ENCODE peak calls at places on chromosomes 16 and 17, in seven cellular contexts. J is GM23248; W is effector memory CD4-positive, alpha-beta T cell; K is tibial artery; U is pancreas; S is astrocyte of the cerebellum; I is H7. B is an unnamed sample.

GRCh38 chr16:28136751-28137434 is 73.4 kb upstream of the GSG1L start:
- DNase-seq in W (peak; percentile 2), S (no peak), K (no peak), J (no peak), U (no peak), I (no peak), B (no peak)

GRCh38 chr16:49697631-49698030 is 158.3 kb downstream of the ZNF423 start:
- DNase-seq in S (no peak), W (no peak), J (no peak), U (no peak), K (no peak), I (no peak), B (no peak)

GRCh38 chr16:86363836-86364618 is 146.3 kb upstream of the FOXF1 start:
- DNase-seq in W (no peak), J (peak; percentile 15), S (no peak), U (no peak), I (no peak), K (no peak), B (no peak)

GRCh38 chr17:6457688-6458190 is 13.5 kb downstream of the PIMREG start:
- DNase-seq in S (no peak), W (no peak), J (no peak), U (no peak), K (no peak), I (no peak), B (no peak)

GRCh38 chr17:44581868-44582267 is 24.6 kb downstream of the FZD2 start:
- DNase-seq in K (no peak), U (no peak), J (peak; percentile 62), W (no peak), I (no peak), S (no peak), B (no peak)

GRCh38 chr16:70693231-70693671 is 7.4 kb upstream of the MTSS2 start:
- DNase-seq in W (no peak), J (peak; percentile 47), S (no peak), I (no peak), K (peak; percentile 88), U (no peak), B (no peak)

GRCh38 chr17:50462446-50462845 is 6.2 kb downstream of the CHAD start:
- DNase-seq in U (no peak), I (peak; percentile 30), S (no peak), W (no peak), J (no peak), K (no peak), B (no peak)

GRCh38 chr16:86948046-86948445 is 369.1 kb downstream of the C16orf95 start:
- DNase-seq in U (no peak), J (no peak), W (no peak), I (no peak), K (no peak), S (no peak), B (no peak)

GRCh38 chr17:39813631-39814030 is 50.5 kb downstream of the IKZF3 start:
- DNase-seq in J (no peak), K (no peak), W (peak; percentile 58), I (no peak), S (no peak), U (no peak), B (no peak)

GRCh38 chr17:54947396-54947795 is 21.1 kb downstream of the COX11 start:
- DNase-seq in J (no peak), S (no peak), K (no peak), W (no peak), I (no peak), U (no peak), B (no peak)

GRCh38 chr17:72363336-72363620 is 242.5 kb downstream of the SOX9 start:
- DNase-seq in J (peak; percentile 45), W (no peak), I (no peak), S (no peak), K (no peak), U (peak; percentile 15), B (no peak)

GRCh38 chr16:106623-107324 is 28.7 kb downstream of the MPG start:
- DNase-seq in U (no peak), I (peak; percentile 88), S (peak; percentile 80), W (peak; percentile 34), K (peak; percentile 76), J (peak; percentile 90), B (peak; percentile 19)

GRCh38 chr17:54956802-54957201 is 11.7 kb downstream of the COX11 start:
- DNase-seq in J (no peak), W (no peak), I (peak; percentile 14), K (no peak), S (no peak), U (no peak), B (no peak)

GRCh38 chr17:82151106-82151957 is 53.3 kb upstream of the FASN start:
- DNase-seq in I (no peak), K (no peak), S (no peak), U (no peak), W (no peak), J (no peak), B (no peak)

GRCh38 chr17:61352771-61353170 is 46.9 kb upstream of the TBX2 start:
- DNase-seq in K (no peak), I (no peak), J (no peak), U (no peak), W (no peak), S (no peak), B (no peak)

GRCh38 chr17:61352408-61352770 is 47.3 kb upstream of the TBX2 start:
- DNase-seq in I (no peak), K (no peak), S (no peak), U (no peak), J (no peak), W (no peak), B (no peak)

GRCh38 chr17:61353211-61353610 is 46.4 kb upstream of the TBX2 start:
- DNase-seq in U (no peak), J (no peak), I (no peak), W (no peak), K (no peak), S (no peak), B (no peak)

GRCh38 chr17:61353615-61354014 is 46.0 kb upstream of the TBX2 start:
- DNase-seq in J (no peak), K (no peak), W (no peak), I (no peak), U (no peak), S (no peak), B (no peak)

GRCh38 chr17:61351745-61352407 is 47.8 kb upstream of the TBX2 start:
- DNase-seq in S (no peak), K (no peak), W (no peak), U (no peak), J (no peak), I (no peak), B (no peak)
- H3K4me3 ChIP-seq in S (no peak overlapping the region), K (no peak overlapping the region), W (no peak overlapping the region), U (no peak overlapping the region), J (no peak overlapping the region), I (no peak overlapping the region), B (no peak overlapping the region)

DNA sequence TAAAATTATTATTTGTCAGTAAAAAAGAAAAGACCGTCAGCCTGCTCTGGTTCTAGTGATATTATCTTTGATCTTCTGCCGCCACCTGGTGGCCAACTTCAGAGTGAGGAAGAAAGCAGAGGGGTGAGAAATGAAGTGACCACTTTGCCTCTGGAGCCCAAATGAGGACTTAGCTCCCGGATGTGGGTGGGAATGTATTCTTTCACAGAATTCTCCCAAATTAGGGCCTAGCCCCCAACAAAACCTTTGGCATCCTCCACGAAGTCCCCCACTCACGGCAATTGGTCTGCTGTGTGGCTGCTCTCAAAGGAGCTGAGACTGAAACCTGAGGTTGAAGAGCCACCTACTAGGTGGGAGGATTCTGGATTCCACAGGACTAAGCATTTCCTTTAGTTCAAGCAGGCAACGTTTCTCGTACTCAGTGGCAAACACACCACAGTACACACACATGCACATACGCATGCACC is 4.9 kb upstream of the ZNF267 start:
- DNase-seq in W (peak; percentile 77), J (peak; percentile 81), U (peak; percentile 91), I (peak; percentile 72), S (peak; percentile 59), K (peak; percentile 82), B (no peak)
- H3K4me3 ChIP-seq in W (peak overlapping the region; percentile 53), J (peak overlapping the region; percentile 48), U (no peak overlapping the region), I (no peak overlapping the region), S (no peak overlapping the region), K (no peak overlapping the region), B (peak overlapping the region; percentile 10)

GRCh38 chr17:77838748-77839147 is 119.8 kb upstream of the TNRC6C start:
- DNase-seq in K (no peak), I (no peak), J (no peak), U (peak; percentile 9), W (no peak), S (no peak), B (no peak)

GRCh38 chr17:77840576-77841160 is 117.8 kb upstream of the TNRC6C start:
- DNase-seq in J (no peak), K (peak; percentile 46), S (no peak), I (no peak), W (no peak), U (peak; percentile 30), B (no peak)

GRCh38 chr17:77839324-77840155 is 119.0 kb upstream of the TNRC6C start:
- DNase-seq in J (no peak), W (no peak), U (peak; percentile 24), S (no peak), K (no peak), I (no peak), B (no peak)

GRCh38 chr17:77841742-77842141 is 116.8 kb upstream of the TNRC6C start:
- DNase-seq in K (peak; percentile 45), I (no peak), U (peak; percentile 7), W (no peak), S (no peak), J (no peak), B (no peak)

DNA sequence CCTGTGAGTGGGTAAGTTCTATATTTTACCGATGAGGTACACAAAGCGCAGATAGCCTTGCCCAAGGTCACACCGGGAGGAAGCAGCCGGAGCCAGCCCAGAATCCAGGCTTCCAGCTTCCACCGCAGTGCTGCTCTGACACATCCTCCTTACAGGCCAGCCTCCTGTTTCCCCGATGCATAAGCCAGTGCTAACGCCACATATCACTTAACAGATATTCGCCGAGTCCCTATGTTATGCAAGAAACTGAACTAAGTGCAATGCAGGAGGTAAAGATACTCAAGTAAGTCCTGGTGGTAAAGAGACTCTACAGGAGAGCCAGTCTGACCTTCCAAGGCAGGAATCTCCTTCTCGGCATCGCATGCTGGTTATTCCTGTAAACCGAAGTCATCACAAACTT is 118.3 kb upstream of the TNRC6C start:
- DNase-seq in S (no peak), K (peak; percentile 51), U (peak; percentile 62), W (no peak), J (no peak), I (no peak), B (no peak)
- H3K4me3 ChIP-seq in S (no peak overlapping the region), K (no peak overlapping the region), U (no peak overlapping the region), W (no peak overlapping the region), J (no peak overlapping the region), I (no peak overlapping the region), B (no peak overlapping the region)

GRCh38 chr17:63837480-63837879 is 5.0 kb downstream of the SMARCD2 start:
- DNase-seq in I (peak; percentile 32), W (no peak), U (no peak), J (no peak), K (peak; percentile 69), S (no peak), B (no peak)

GRCh38 chr17:63837962-63838585 is 4.4 kb downstream of the SMARCD2 start:
- DNase-seq in I (peak; percentile 21), K (peak; percentile 72), U (no peak), J (no peak), S (no peak), W (no peak), B (no peak)

GRCh38 chr17:63840591-63841349 is 1.7 kb downstream of the SMARCD2 start:
- DNase-seq in W (no peak), I (peak; percentile 9), U (no peak), S (no peak), J (peak; percentile 34), K (peak; percentile 71), B (no peak)

GRCh38 chr17:63836811-63837210 is 5.7 kb downstream of the SMARCD2 start:
- DNase-seq in W (no peak), S (no peak), U (no peak), K (no peak), J (no peak), I (no peak), B (no peak)

GRCh38 chr17:63838586-63839184 is 3.8 kb downstream of the SMARCD2 start:
- DNase-seq in W (no peak), I (peak; percentile 57), S (no peak), J (peak; percentile 87), U (peak; percentile 78), K (peak; percentile 98), B (no peak)
- H3K4me3 ChIP-seq in W (no peak overlapping the region), I (no peak overlapping the region), S (no peak overlapping the region), J (peak overlapping the region; percentile 13), U (no peak overlapping the region), K (peak overlapping the region; percentile 41), B (no peak overlapping the region)

B was measured in epithelial cell of proximal tubule.